ENCODE peak calls at places on chromosomes 1 and 21, in five cellular contexts. I is mesenchymal stem cell; S is fibroblast of lung; U is CD8-positive, alpha-beta T cell; C is tibial artery. J is an unnamed sample.
A peak's percentile ranks its signal among the peaks of the same experiment; 100 is the strongest.

GRCh38 chr1:42941640-42942330 is 16.9 kb downstream of the SLC2A1 start:
- DNase-seq in U (no peak), S (peak; percentile 71), C (peak; percentile 77), I (peak; percentile 90), J (peak; percentile 28)

GRCh38 chr1:6148497-6149241 is 31.5 kb downstream of the CHD5 start:
- DNase-seq in I (peak; percentile 11), C (no peak), S (peak; percentile 8), U (peak; percentile 43), J (peak; percentile 84)

GRCh38 chr1:99751877-99752504 is 14.4 kb downstream of the FRRS1 start:
- DNase-seq in I (no peak), C (no peak), U (no peak), S (no peak), J (no peak)

GRCh38 chr1:109823543-109824348 is 60.0 kb upstream of the EPS8L3 start:
- DNase-seq in C (peak; percentile 70), S (peak; percentile 61), U (no peak), I (peak; percentile 61), J (no peak)

GRCh38 chr1:235708390-235708962 is 58.9 kb upstream of the GNG4 start:
- DNase-seq in I (no peak), U (no peak), S (no peak), C (no peak), J (no peak)

GRCh38 chr1:2412773-2413494 is 570 bp upstream of the PEX10 start:
- DNase-seq in C (no peak), S (no peak), U (no peak), I (peak; percentile 61), J (no peak)

GRCh38 chr1:36523850-36524249 is 41.1 kb upstream of the CSF3R start:
- DNase-seq in C (no peak), I (no peak), S (no peak), U (no peak), J (no peak)

GRCh38 chr1:201013031-201013485 is 10.5 kb downstream of the KIF21B start:
- DNase-seq in S (no peak), C (no peak), U (no peak), I (no peak), J (no peak)

GRCh38 chr1:198113302-198113701 is 43.5 kb upstream of the NEK7 start:
- DNase-seq in I (no peak), U (no peak), S (peak; percentile 82), C (no peak), J (no peak)

GRCh38 chr1:19418503-19418971 is 66.8 kb downstream of the CAPZB start:
- DNase-seq in C (no peak), I (peak; percentile 59), S (no peak), U (no peak), J (no peak)

GRCh38 chr21:42248241-42248640 is 29.3 kb downstream of the ABCG1 start:
- DNase-seq in S (no peak), U (no peak), C (no peak), I (no peak), J (no peak)

GRCh38 chr1:207866471-207867135 is 44.3 kb downstream of the CD34 start:
- DNase-seq in I (peak; percentile 78), S (peak; percentile 64), U (no peak), C (peak; percentile 89), J (no peak)

GRCh38 chr1:109488696-109489095 is 5.0 kb downstream of the ATXN7L2 start:
- DNase-seq in I (no peak), S (no peak), C (no peak), U (no peak), J (no peak)

GRCh38 chr1:10624256-10625050 is 149.7 kb downstream of the PEX14 start:
- DNase-seq in C (no peak), S (no peak), U (no peak), I (no peak), J (no peak)

GRCh38 chr1:41341365-41341683 is 19.9 kb upstream of the FOXO6 start:
- DNase-seq in I (peak; percentile 27), S (no peak), C (no peak), U (no peak), J (no peak)

DNA sequence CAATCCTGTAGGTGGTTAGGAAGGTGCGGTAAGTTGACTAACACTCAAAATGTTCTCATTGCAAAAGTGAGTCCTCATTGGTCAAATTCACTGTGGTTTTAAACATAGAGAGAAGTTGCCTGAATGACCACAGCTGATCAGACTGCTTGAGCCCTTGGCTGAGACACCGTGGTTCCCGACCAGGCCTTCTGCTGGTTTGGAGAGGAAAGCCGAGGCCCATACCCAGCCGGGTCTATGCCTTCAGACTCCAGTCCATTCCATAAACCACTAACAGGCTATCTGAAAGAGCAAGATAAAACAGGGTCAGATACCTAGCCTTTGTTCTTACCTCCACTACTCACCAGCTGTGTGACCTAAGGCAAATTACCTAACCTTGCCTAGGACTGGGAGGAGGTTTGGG is 133.9 kb downstream of the LMX1A start:
- DNase-seq in C (no peak), S (no peak), I (no peak), U (no peak), J (no peak)
- H3K36me3 ChIP-seq in C (no peaks in the 10 kb centered on the region), S (no peaks in the 10 kb centered on the region), I (no peaks in the 10 kb centered on the region), U (no peaks in the 10 kb centered on the region), J (no peaks in the 10 kb centered on the region)

GRCh38 chr1:15620890-15621682 is 3.8 kb downstream of the DDI2 start:
- DNase-seq in I (no peak), C (no peak), U (no peak), S (no peak), J (no peak)
- H3K4me1 ChIP-seq in I (peaks cover 7% of the 10 kb centered on the region), C (peaks cover 42% of the 10 kb centered on the region), U (peaks cover 55% of the 10 kb centered on the region), S (peaks cover 14% of the 10 kb centered on the region), J (no peaks in the 10 kb centered on the region)

DNA sequence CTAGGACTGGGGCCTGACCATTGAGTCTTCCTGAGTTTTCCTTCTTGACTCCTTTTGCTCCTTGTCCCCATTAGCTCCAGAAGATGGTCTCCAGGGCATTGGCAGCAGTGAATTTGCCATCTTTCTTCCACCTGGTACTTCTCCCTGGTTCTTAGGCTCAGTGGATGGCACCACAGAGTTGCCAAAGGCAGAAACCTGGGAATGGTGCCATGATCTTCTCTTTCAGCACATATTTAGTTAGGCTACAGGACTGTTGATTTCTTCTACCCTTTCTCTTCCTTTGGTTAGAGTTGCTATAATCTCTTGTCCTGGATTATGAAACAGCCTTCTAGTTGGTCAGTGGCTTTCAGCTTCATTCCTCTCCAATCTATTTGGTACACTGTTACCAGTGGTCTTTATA is 6.2 kb downstream of the ZBTB40 start:
- DNase-seq in C (no peak), S (no peak), I (no peak), U (no peak), J (no peak)
- H3K36me3 ChIP-seq in C (no peaks in the 10 kb centered on the region), S (no peaks in the 10 kb centered on the region), I (no peaks in the 10 kb centered on the region), U (no peaks in the 10 kb centered on the region), J (no peaks in the 10 kb centered on the region)

DNA sequence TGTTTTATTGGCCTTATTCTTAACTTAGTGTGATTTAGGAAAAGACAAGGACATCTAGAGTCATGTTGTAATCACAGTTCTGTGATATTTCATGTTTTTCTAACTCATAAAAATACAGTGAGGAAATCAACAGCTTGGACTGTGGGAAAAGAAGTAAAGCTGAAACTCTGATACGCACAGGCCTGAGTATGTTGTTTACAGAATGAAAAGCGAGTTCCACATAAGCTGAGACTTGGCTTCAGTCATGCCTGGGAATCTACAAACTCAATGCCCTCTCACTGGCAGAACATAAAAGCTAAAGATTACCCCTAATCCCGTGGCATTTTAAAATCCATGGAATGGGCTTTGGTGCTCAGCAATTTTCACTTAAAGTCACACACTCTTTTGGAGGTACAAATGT is 23.6 kb upstream of the ATP5PO start:
- DNase-seq in S (peak; percentile 52), C (no peak), I (peak; percentile 84), U (no peak), J (no peak)
- H3K4me1 ChIP-seq in S (peaks cover 2% of the 10 kb centered on the region), C (peaks cover 9% of the 10 kb centered on the region), I (peaks cover 10% of the 10 kb centered on the region), U (peaks cover 71% of the 10 kb centered on the region), J (no peaks in the 10 kb centered on the region)